ENCODE peak calls at places on chromosomes 2 and 18, in six cellular contexts. One of them, this sample, is unnamed.

GRCh38 chr2:199940373-199940772 is 14.9 kb downstream of the TYW5 start:
- DNase-seq in HEK293T: no peak
- DNase-seq in osteoblast: no peak
- DNase-seq in kidney: no peak
- DNase-seq in mesendoderm: peak
- DNase-seq in HCT116: peak
- DNase-seq in this sample: no peak

GRCh38 chr2:113217455-113218282 is 43.9 kb downstream of the PSD4 start:
- DNase-seq in HEK293T: no peak
- DNase-seq in osteoblast: peak
- DNase-seq in kidney: peak
- DNase-seq in mesendoderm: peak
- DNase-seq in HCT116: no peak
- DNase-seq in this sample: no peak

GRCh38 chr2:223688094-223688835 is 86.1 kb upstream of the SCG2 start:
- DNase-seq in HEK293T: no peak
- DNase-seq in osteoblast: no peak
- DNase-seq in kidney: no peak
- DNase-seq in mesendoderm: peak
- DNase-seq in HCT116: no peak
- DNase-seq in this sample: no peak

GRCh38 chr2:6946722-6947121 is 29.5 kb downstream of the RNF144A start:
- DNase-seq in HEK293T: no peak
- DNase-seq in osteoblast: peak
- DNase-seq in kidney: no peak
- DNase-seq in mesendoderm: no peak
- DNase-seq in HCT116: no peak
- DNase-seq in this sample: no peak

GRCh38 chr2:178221556-178221955 is 27.2 kb downstream of the OSBPL6 start:
- DNase-seq in HEK293T: no peak
- DNase-seq in osteoblast: no peak
- DNase-seq in kidney: no peak
- DNase-seq in mesendoderm: no peak
- DNase-seq in HCT116: no peak
- DNase-seq in this sample: no peak

GRCh38 chr2:9844036-9844483 is 786 bp downstream of the TAF1B start:
- DNase-seq in HEK293T: no peak
- DNase-seq in osteoblast: no peak
- DNase-seq in kidney: no peak
- DNase-seq in mesendoderm: peak
- DNase-seq in HCT116: no peak
- DNase-seq in this sample: no peak

GRCh38 chr2:227154976-227155375 is 9.0 kb downstream of the COL4A4 start:
- DNase-seq in HEK293T: no peak
- DNase-seq in osteoblast: no peak
- DNase-seq in kidney: no peak
- DNase-seq in mesendoderm: no peak
- DNase-seq in HCT116: no peak
- DNase-seq in this sample: no peak

GRCh38 chr18:3029215-3029972 is 16.4 kb upstream of the LPIN2 start:
- DNase-seq in HEK293T: no peak
- DNase-seq in osteoblast: peak
- DNase-seq in kidney: no peak
- DNase-seq in mesendoderm: no peak
- DNase-seq in HCT116: no peak
- DNase-seq in this sample: no peak

GRCh38 chr2:227370791-227371312 is 8.3 kb downstream of the TM4SF20 start:
- DNase-seq in HEK293T: no peak
- DNase-seq in osteoblast: no peak
- DNase-seq in kidney: no peak
- DNase-seq in mesendoderm: no peak
- DNase-seq in HCT116: no peak
- DNase-seq in this sample: no peak

GRCh38 chr18:58041633-58042032 is 2.4 kb upstream of the NEDD4L start:
- DNase-seq in HEK293T: no peak
- DNase-seq in osteoblast: no peak
- DNase-seq in kidney: no peak
- DNase-seq in mesendoderm: no peak
- DNase-seq in HCT116: no peak
- DNase-seq in this sample: no peak

GRCh38 chr2:25324905-25325592 is 16.7 kb downstream of the DNMT3A start:
- DNase-seq in HEK293T: no peak
- DNase-seq in osteoblast: peak
- DNase-seq in kidney: peak
- DNase-seq in mesendoderm: no peak
- DNase-seq in HCT116: no peak
- DNase-seq in this sample: no peak

GRCh38 chr2:118044103-118044716 is 30.3 kb upstream of the CCDC93 start:
- DNase-seq in HEK293T: no peak
- DNase-seq in osteoblast: no peak
- DNase-seq in kidney: no peak
- DNase-seq in mesendoderm: no peak
- DNase-seq in HCT116: no peak
- DNase-seq in this sample: no peak

GRCh38 chr2:98822301-98823164 is 91.6 kb upstream of the MGAT4A start:
- DNase-seq in HEK293T: no peak
- DNase-seq in osteoblast: peak
- DNase-seq in kidney: peak
- DNase-seq in mesendoderm: peak
- DNase-seq in HCT116: no peak
- DNase-seq in this sample: no peak

GRCh38 chr2:1632006-1632348 is 112.3 kb downstream of the PXDN start:
- DNase-seq in HEK293T: no peak
- DNase-seq in osteoblast: no peak
- DNase-seq in kidney: no peak
- DNase-seq in mesendoderm: no peak
- DNase-seq in HCT116: no peak
- DNase-seq in this sample: no peak

GRCh38 chr2:112583497-112584133 is 794 bp upstream of the CHCHD5 start:
- DNase-seq in HEK293T: no peak
- DNase-seq in osteoblast: peak
- DNase-seq in kidney: no peak
- DNase-seq in mesendoderm: no peak
- DNase-seq in HCT116: peak
- DNase-seq in this sample: no peak

GRCh38 chr18:61782545-61782944 is 110.3 kb downstream of the RNF152 start:
- DNase-seq in HEK293T: no peak
- DNase-seq in osteoblast: no peak
- DNase-seq in kidney: no peak
- DNase-seq in mesendoderm: peak
- DNase-seq in HCT116: no peak
- DNase-seq in this sample: no peak

GRCh38 chr2:105820151-105820550 is 75.4 kb downstream of the NCK2 start:
- DNase-seq in HEK293T: no peak
- DNase-seq in osteoblast: no peak
- DNase-seq in kidney: no peak
- DNase-seq in mesendoderm: no peak
- DNase-seq in HCT116: no peak
- DNase-seq in this sample: no peak

GRCh38 chr2:32832821-32833220 is 113.9 kb upstream of the LTBP1 start:
- DNase-seq in HEK293T: no peak
- DNase-seq in osteoblast: no peak
- DNase-seq in kidney: no peak
- DNase-seq in mesendoderm: peak
- DNase-seq in HCT116: no peak
- DNase-seq in this sample: no peak

GRCh38 chr2:63777816-63778215 is 63.9 kb upstream of the UGP2 start:
- DNase-seq in HEK293T: no peak
- DNase-seq in osteoblast: no peak
- DNase-seq in kidney: no peak
- DNase-seq in mesendoderm: no peak
- DNase-seq in HCT116: no peak
- DNase-seq in this sample: no peak

GRCh38 chr2:204576580-204576979 is 31.3 kb downstream of the PARD3B start:
- DNase-seq in HEK293T: no peak
- DNase-seq in osteoblast: peak
- DNase-seq in kidney: no peak
- DNase-seq in mesendoderm: no peak
- DNase-seq in HCT116: no peak
- DNase-seq in this sample: no peak

GRCh38 chr2:241989074-241989473 is 119.5 kb downstream of the RTP5 start:
- DNase-seq in HEK293T: no peak
- DNase-seq in osteoblast: no peak
- DNase-seq in kidney: no peak
- DNase-seq in mesendoderm: no peak
- DNase-seq in HCT116: no peak
- DNase-seq in this sample: no peak

GRCh38 chr18:12373032-12373770 is 3.8 kb downstream of the AFG3L2 start:
- DNase-seq in HEK293T: no peak
- DNase-seq in osteoblast: peak
- DNase-seq in kidney: no peak
- DNase-seq in mesendoderm: no peak
- DNase-seq in HCT116: no peak
- DNase-seq in this sample: no peak

GRCh38 chr2:230494980-230495379 is 79.0 kb downstream of the SP100 start:
- DNase-seq in HEK293T: no peak
- DNase-seq in osteoblast: no peak
- DNase-seq in kidney: no peak
- DNase-seq in mesendoderm: no peak
- DNase-seq in HCT116: no peak
- DNase-seq in this sample: no peak

GRCh38 chr2:142515493-142515892 is 362.0 kb upstream of the KYNU start:
- DNase-seq in HEK293T: no peak
- DNase-seq in osteoblast: no peak
- DNase-seq in kidney: no peak
- DNase-seq in mesendoderm: no peak
- DNase-seq in HCT116: no peak
- DNase-seq in this sample: no peak

GRCh38 chr2:202122975-202123765 is 50.1 kb downstream of the KIAA2012 start:
- DNase-seq in HEK293T: no peak
- DNase-seq in osteoblast: no peak
- DNase-seq in kidney: no peak
- DNase-seq in mesendoderm: no peak
- DNase-seq in HCT116: no peak
- DNase-seq in this sample: no peak

GRCh38 chr2:40371525-40372277 is 80.2 kb downstream of the SLC8A1 start:
- DNase-seq in HEK293T: peak
- DNase-seq in osteoblast: peak
- DNase-seq in kidney: no peak
- DNase-seq in mesendoderm: peak
- DNase-seq in HCT116: no peak
- DNase-seq in this sample: no peak

GRCh38 chr2:218658671-218659257 is 659 bp downstream of the ZNF142 start:
- DNase-seq in HEK293T: peak
- DNase-seq in osteoblast: peak
- DNase-seq in kidney: no peak
- DNase-seq in mesendoderm: peak
- DNase-seq in HCT116: peak
- DNase-seq in this sample: peak

GRCh38 chr18:58276640-58277456 is 232.8 kb downstream of the NEDD4L start:
- DNase-seq in HEK293T: no peak
- DNase-seq in osteoblast: no peak
- DNase-seq in kidney: no peak
- DNase-seq in mesendoderm: no peak
- DNase-seq in HCT116: no peak
- DNase-seq in this sample: no peak

GRCh38 chr18:32298289-32298688 is 108.5 kb downstream of the MEP1B start:
- DNase-seq in HEK293T: no peak
- DNase-seq in osteoblast: no peak
- DNase-seq in kidney: no peak
- DNase-seq in mesendoderm: no peak
- DNase-seq in HCT116: no peak
- DNase-seq in this sample: no peak

GRCh38 chr18:28794459-28795245 is 617.7 kb upstream of the CDH2 start:
- DNase-seq in HEK293T: no peak
- DNase-seq in osteoblast: no peak
- DNase-seq in kidney: no peak
- DNase-seq in mesendoderm: no peak
- DNase-seq in HCT116: no peak
- DNase-seq in this sample: no peak

GRCh38 chr2:240167588-240167880 is 27.1 kb upstream of the OTOS start:
- DNase-seq in HEK293T: no peak
- DNase-seq in osteoblast: no peak
- DNase-seq in kidney: peak
- DNase-seq in mesendoderm: no peak
- DNase-seq in HCT116: no peak
- DNase-seq in this sample: no peak

GRCh38 chr2:118239284-118239683 is 151.0 kb downstream of the INSIG2 start:
- DNase-seq in HEK293T: no peak
- DNase-seq in osteoblast: no peak
- DNase-seq in kidney: no peak
- DNase-seq in mesendoderm: no peak
- DNase-seq in HCT116: no peak
- DNase-seq in this sample: no peak

GRCh38 chr18:58412844-58413666 is 215.8 kb downstream of the ALPK2 start:
- DNase-seq in HEK293T: no peak
- DNase-seq in osteoblast: no peak
- DNase-seq in kidney: no peak
- DNase-seq in mesendoderm: no peak
- DNase-seq in HCT116: no peak
- DNase-seq in this sample: no peak

GRCh38 chr2:2826209-2826551 is 495.1 kb upstream of the MYT1L start:
- DNase-seq in HEK293T: no peak
- DNase-seq in osteoblast: no peak
- DNase-seq in kidney: no peak
- DNase-seq in mesendoderm: no peak
- DNase-seq in HCT116: no peak
- DNase-seq in this sample: no peak

GRCh38 chr2:68878071-68878711 is 7.0 kb upstream of the BMP10 start:
- DNase-seq in HEK293T: no peak
- DNase-seq in osteoblast: no peak
- DNase-seq in kidney: no peak
- DNase-seq in mesendoderm: no peak
- DNase-seq in HCT116: no peak
- DNase-seq in this sample: no peak

GRCh38 chr18:199214-199613 is 40.9 kb downstream of the USP14 start:
- DNase-seq in HEK293T: no peak
- DNase-seq in osteoblast: no peak
- DNase-seq in kidney: no peak
- DNase-seq in mesendoderm: no peak
- DNase-seq in HCT116: no peak
- DNase-seq in this sample: no peak